ENCODE peak calls at places on chromosomes 2 and 18, in ten cellular contexts. K is neural progenitor cell, Z is astrocyte, O is substantia nigra, R is pancreas, P is brain microvascular endothelial cell, J is OCI-LY7, W is PC-9, S is transverse colon, C is A549. Y is an unnamed sample.

GRCh38 chr18:42078711-42079110 is 123.7 kb downstream of the PIK3C3 start:
- DNase-seq in S (no peak), C (no peak), Z (peak), R (no peak), K (no peak), O (no peak), J (no peak), P (peak), W (no peak), Y (no peak)

GRCh38 chr18:21074336-21075323 is 37.0 kb downstream of the ROCK1 start:
- DNase-seq in W (peak), O (no peak), C (no peak), R (no peak), P (no peak), S (no peak), J (peak), Z (no peak), K (peak), Y (no peak)

GRCh38 chr2:113697516-113697915 is 58.9 kb downstream of the SLC35F5 start:
- DNase-seq in S (no peak), K (no peak), R (no peak), O (no peak), Z (no peak), C (no peak), P (no peak), W (no peak), J (no peak), Y (no peak)

GRCh38 chr2:20061476-20061875 is 10.0 kb upstream of the LAPTM4A start:
- DNase-seq in O (no peak), S (no peak), P (no peak), C (no peak), J (no peak), Z (peak), K (no peak), W (no peak), R (no peak), Y (no peak)

GRCh38 chr2:235148201-235149170 is 196.7 kb downstream of the SH3BP4 start:
- DNase-seq in J (no peak), R (no peak), W (no peak), P (no peak), O (no peak), K (no peak), S (no peak), C (no peak), Z (no peak), Y (no peak)

GRCh38 chr2:47521666-47522285 is 118.8 kb downstream of the MSH2 start:
- DNase-seq in S (no peak), R (no peak), Z (no peak), W (no peak), O (no peak), P (no peak), K (no peak), C (no peak), J (peak), Y (no peak)

GRCh38 chr2:173448938-173449471 is 94.3 kb downstream of the CDCA7 start:
- DNase-seq in S (peak), C (peak), O (peak), W (peak), Z (peak), P (peak), R (peak), K (peak), J (peak), Y (peak)

GRCh38 chr18:5895300-5895885 is at the start of gene TMEM200C:
- DNase-seq in K (peak), O (no peak), Z (peak), J (no peak), C (no peak), R (peak), W (no peak), S (no peak), P (no peak), Y (no peak)

GRCh38 chr2:2647156-2647555 is 316.1 kb upstream of the MYT1L start:
- DNase-seq in Z (peak), C (no peak), K (no peak), W (no peak), J (no peak), R (no peak), S (no peak), O (no peak), P (no peak), Y (no peak)

GRCh38 chr2:209671280-209671679 is 100.4 kb upstream of the UNC80 start:
- DNase-seq in P (no peak), J (no peak), C (no peak), O (no peak), Z (no peak), R (no peak), K (peak), S (no peak), W (no peak), Y (no peak)

GRCh38 chr2:23585218-23585945 is 200.4 kb downstream of the KLHL29 start:
- DNase-seq in C (no peak), P (no peak), J (no peak), K (no peak), Z (no peak), R (no peak), O (no peak), W (no peak), S (no peak), Y (no peak)

GRCh38 chr2:234932591-234933168 is 19.1 kb upstream of the SH3BP4 start:
- DNase-seq in Z (no peak), W (no peak), P (no peak), C (no peak), J (no peak), S (no peak), K (peak), O (no peak), R (no peak), Y (no peak)

GRCh38 chr2:211203986-211204385 is 647.6 kb downstream of the CPS1 start:
- DNase-seq in R (no peak), P (peak), Z (no peak), O (no peak), S (no peak), C (no peak), W (no peak), J (no peak), K (no peak), Y (no peak)

GRCh38 chr2:226799976-226800940 is 638 bp upstream of the IRS1 start:
- DNase-seq in S (peak), W (peak), O (no peak), C (peak), Z (no peak), K (peak), J (peak), P (no peak), R (no peak), Y (no peak)

GRCh38 chr18:79798999-79799370 is 1.2 kb downstream of the KCNG2 start:
- DNase-seq in K (peak), J (no peak), W (no peak), O (no peak), P (no peak), Z (no peak), C (no peak), S (no peak), R (no peak), Y (no peak)

GRCh38 chr2:94871226-94872087 is at the start of gene TEKT4:
- DNase-seq in W (peak), J (no peak), Z (peak), C (peak), O (no peak), S (no peak), K (no peak), R (no peak), P (no peak), Y (no peak)

GRCh38 chr2:131047920-131048560 is 45.2 kb downstream of the FAM168B start:
- DNase-seq in C (no peak), O (no peak), Z (no peak), P (no peak), K (no peak), S (no peak), R (no peak), W (no peak), J (no peak), Y (no peak)

GRCh38 chr2:237486819-237487448 is at the start of gene MLPH:
- DNase-seq in C (peak), R (peak), J (no peak), S (peak), O (no peak), P (no peak), Z (peak), W (peak), K (peak), Y (no peak)

GRCh38 chr2:165825041-165825440 is 31.0 kb upstream of the GALNT3 start:
- DNase-seq in K (no peak), J (no peak), P (peak), C (no peak), R (peak), W (peak), Z (peak), O (no peak), S (no peak), Y (no peak)

GRCh38 chr2:181540421-181540820 is 83.2 kb downstream of the ITGA4 start:
- DNase-seq in W (no peak), R (no peak), C (no peak), K (peak), Z (no peak), J (no peak), S (no peak), O (no peak), P (no peak), Y (no peak)

DNA sequence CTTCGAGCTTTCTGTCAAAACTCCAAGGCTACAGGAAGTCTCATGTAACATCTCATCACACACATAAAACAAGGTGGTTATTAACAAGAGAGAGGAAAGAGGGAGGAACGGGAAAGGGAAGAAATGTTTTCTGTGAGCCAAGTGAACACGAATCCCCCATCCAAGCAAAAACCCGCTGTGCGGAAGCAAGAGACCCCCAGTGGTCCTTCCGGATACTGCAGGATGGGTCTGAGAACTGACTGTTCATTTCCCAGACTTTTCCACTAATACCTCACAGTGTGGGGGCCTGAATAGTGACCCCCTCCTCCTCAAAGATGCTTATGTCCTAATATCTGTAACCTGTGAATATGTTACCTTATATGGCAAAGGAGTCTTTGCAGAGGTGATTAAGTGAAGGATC is 19.0 kb upstream of the DIPK1C start:
- DNase-seq in J (no peak), K (peak), S (no peak), P (peak), O (no peak), C (no peak), R (no peak), Z (no peak), W (no peak), Y (no peak)
- H3K27ac ChIP-seq in J (no peak), K (no peak), S (no peak), P (no peak), O (no peak), C (no peak), R (no peak), Z (no peak), W (no peak), Y (no peak)

GRCh38 chr2:18829331-18829902 is 240.0 kb upstream of the NT5C1B start:
- DNase-seq in C (peak), W (peak), S (no peak), K (no peak), P (peak), R (no peak), O (no peak), Z (peak), J (no peak), Y (no peak)
- H3K27ac ChIP-seq in C (no peak), W (peak), S (peak), K (no peak), P (peak), R (no peak), O (no peak), Z (peak), J (no peak), Y (no peak)

GRCh38 chr2:134361648-134362047 is 107.8 kb downstream of the MGAT5 start:
- DNase-seq in W (no peak), O (no peak), C (no peak), S (no peak), J (no peak), R (no peak), Z (no peak), P (no peak), K (no peak), Y (no peak)

GRCh38 chr2:134359367-134360081 is 105.7 kb downstream of the MGAT5 start:
- DNase-seq in K (no peak), Z (peak), J (no peak), P (no peak), W (no peak), S (peak), O (no peak), C (no peak), R (no peak), Y (no peak)

GRCh38 chr2:134362152-134362653 is 108.3 kb downstream of the MGAT5 start:
- DNase-seq in P (no peak), K (no peak), S (no peak), O (no peak), J (no peak), W (no peak), R (no peak), C (no peak), Z (no peak), Y (no peak)

GRCh38 chr2:134362751-134363150 is 108.9 kb downstream of the MGAT5 start:
- DNase-seq in O (no peak), P (no peak), K (no peak), W (no peak), J (no peak), R (no peak), Z (no peak), S (no peak), C (no peak), Y (no peak)

DNA sequence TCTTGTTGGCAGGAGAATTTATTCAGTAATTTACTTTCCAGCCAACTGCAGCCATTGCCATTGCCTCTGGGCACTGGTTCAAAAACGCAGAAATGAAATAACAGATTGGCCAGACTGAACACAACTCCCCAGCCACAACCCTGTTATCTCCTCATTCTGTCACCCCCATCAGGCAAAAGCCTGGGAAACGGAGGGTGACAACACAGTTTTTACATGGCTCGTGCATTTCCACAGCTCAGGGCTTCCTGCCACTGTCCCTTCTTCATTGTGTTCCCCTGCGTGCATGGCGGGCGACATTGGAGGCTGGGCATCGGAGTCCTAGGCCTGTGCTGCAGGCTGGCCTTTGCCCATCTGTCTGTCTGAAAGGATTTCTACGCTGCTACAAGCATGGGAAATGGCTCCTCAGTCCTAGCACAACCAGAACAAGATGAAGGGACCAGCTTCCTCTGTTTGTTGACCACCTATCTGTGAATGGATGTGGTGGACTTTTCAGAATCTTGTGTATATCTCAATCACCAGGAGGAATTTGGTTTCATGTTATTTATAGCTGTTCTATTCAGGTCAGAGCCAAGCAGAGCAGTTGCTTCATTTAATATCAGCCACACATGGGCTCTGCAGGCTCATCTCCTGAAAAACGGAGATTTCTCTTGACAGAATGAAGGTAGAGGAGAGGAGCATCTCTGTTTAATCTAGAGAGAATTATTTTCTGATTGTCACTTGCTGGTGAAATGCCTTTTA is 107.0 kb downstream of the MGAT5 start:
- DNase-seq in W (no peak), C (no peak), P (no peak), J (no peak), R (no peak), S (no peak), O (peak), K (no peak), Z (no peak), Y (no peak)
- H3K27ac ChIP-seq in W (no peak), C (no peak), P (no peak), J (no peak), R (no peak), S (no peak), O (peak), K (no peak), Z (no peak), Y (no peak)

GRCh38 chr2:109433486-109433885 is 180.3 kb downstream of the SEPTIN10 start:
- DNase-seq in W (no peak), P (no peak), Z (no peak), R (no peak), J (no peak), C (no peak), K (no peak), O (no peak), S (no peak), Y (no peak)

GRCh38 chr2:109434351-109434750 is 179.4 kb downstream of the SEPTIN10 start:
- DNase-seq in C (no peak), Z (no peak), J (no peak), S (no peak), O (no peak), P (no peak), K (no peak), R (no peak), W (no peak), Y (no peak)

GRCh38 chr2:109432421-109432820 is 181.3 kb downstream of the SEPTIN10 start:
- DNase-seq in R (no peak), Z (no peak), W (no peak), O (no peak), J (no peak), C (no peak), K (no peak), P (no peak), S (no peak), Y (no peak)

GRCh38 chr2:109435066-109435690 is 178.6 kb downstream of the SEPTIN10 start:
- DNase-seq in W (no peak), J (no peak), C (no peak), Z (no peak), K (no peak), O (no peak), R (no peak), S (no peak), P (no peak), Y (no peak)

DNA sequence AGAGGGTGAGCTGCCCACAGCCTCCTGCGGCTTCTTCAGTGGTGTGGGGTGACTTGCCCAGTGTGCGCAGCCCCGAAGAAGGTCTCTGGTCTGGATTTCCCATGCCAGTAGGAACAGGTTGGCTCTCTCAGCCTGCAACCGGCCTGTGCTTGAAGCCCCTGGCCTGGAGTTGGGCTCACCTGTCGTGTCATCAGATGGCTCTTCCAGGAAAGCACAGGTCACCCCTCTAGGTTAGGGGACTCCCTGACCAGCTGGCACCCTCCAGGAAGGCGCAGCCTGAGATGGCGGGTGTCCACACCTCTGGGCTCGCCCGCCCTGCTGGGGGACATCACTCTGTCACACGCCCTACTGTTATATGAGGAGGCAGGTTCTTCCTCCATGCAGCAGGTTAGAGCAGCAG is 179.8 kb downstream of the SEPTIN10 start:
- DNase-seq in P (no peak), C (no peak), R (no peak), O (no peak), W (no peak), S (no peak), K (no peak), J (no peak), Z (no peak), Y (no peak)
- H3K27ac ChIP-seq in P (no peak), C (no peak), R (no peak), O (no peak), W (no peak), S (no peak), K (no peak), J (no peak), Z (no peak), Y (no peak)

GRCh38 chr2:217950401-217950871 is 52.4 kb downstream of the TNS1 start:
- DNase-seq in P (no peak), R (no peak), J (no peak), K (no peak), O (no peak), S (no peak), Z (no peak), C (no peak), W (no peak), Y (no peak)
- H3K27ac ChIP-seq in P (no peak), R (no peak), J (no peak), K (no peak), O (no peak), S (peak), Z (no peak), C (peak), W (no peak), Y (no peak)

GRCh38 chr2:121286506-121286905 is 1.5 kb upstream of the TFCP2L1 start:
- DNase-seq in K (no peak), P (no peak), J (no peak), S (no peak), C (no peak), R (no peak), W (no peak), O (no peak), Z (no peak), Y (no peak)
- H3K27ac ChIP-seq in K (no peak), P (no peak), J (no peak), S (no peak), C (no peak), R (no peak), W (no peak), O (no peak), Z (no peak), Y (no peak)

GRCh38 chr18:23995180-23995579 is 19.4 kb upstream of the TTC39C start:
- DNase-seq in R (no peak), P (no peak), W (no peak), O (no peak), Z (no peak), C (no peak), K (no peak), S (no peak), J (no peak), Y (no peak)
- H3K27ac ChIP-seq in R (no peak), P (no peak), W (no peak), O (no peak), Z (no peak), C (no peak), K (no peak), S (no peak), J (no peak), Y (no peak)